ENCODE peak calls at places on chromosome 6, in eight cellular contexts. One of them, this sample, is unnamed.

GRCh38 chr6:160238786-160239751 is 19.6 kb downstream of the SLC22A2 start:
- DNase-seq in NCI-H345: no peak
- DNase-seq in HFFc6: no peak
- DNase-seq in stimulated activated CD8-positive, alpha-beta memory T cell treated with anti-CD3 and anti-CD28 coated beads, Interleukin-15, amount 100 ng/mL, for 48 hours: no peak
- DNase-seq in H54: no peak
- DNase-seq in NCI-H1417: no peak
- DNase-seq in HTR-8/SVneo: no peak
- DNase-seq in mucosa of gallbladder: peak
- DNase-seq in this sample: no peak

GRCh38 chr6:404685-405423 is 13.3 kb downstream of the IRF4 start:
- DNase-seq in H54: no peak
- DNase-seq in HFFc6: no peak
- DNase-seq in HTR-8/SVneo: no peak
- DNase-seq in mucosa of gallbladder: no peak
- DNase-seq in NCI-H345: no peak
- DNase-seq in NCI-H1417: no peak
- DNase-seq in stimulated activated CD8-positive, alpha-beta memory T cell treated with anti-CD3 and anti-CD28 coated beads, Interleukin-15, amount 100 ng/mL, for 48 hours: no peak
- DNase-seq in this sample: no peak

GRCh38 chr6:38262041-38262440 is 377.7 kb downstream of the BTBD9 start:
- DNase-seq in H54: peak
- DNase-seq in HFFc6: peak
- DNase-seq in NCI-H345: no peak
- DNase-seq in NCI-H1417: no peak
- DNase-seq in stimulated activated CD8-positive, alpha-beta memory T cell treated with anti-CD3 and anti-CD28 coated beads, Interleukin-15, amount 100 ng/mL, for 48 hours: no peak
- DNase-seq in mucosa of gallbladder: no peak
- DNase-seq in HTR-8/SVneo: peak
- DNase-seq in this sample: no peak

GRCh38 chr6:167005350-167006159 is 6.4 kb downstream of the CEP43 start:
- DNase-seq in H54: no peak
- DNase-seq in NCI-H345: peak
- DNase-seq in stimulated activated CD8-positive, alpha-beta memory T cell treated with anti-CD3 and anti-CD28 coated beads, Interleukin-15, amount 100 ng/mL, for 48 hours: no peak
- DNase-seq in HFFc6: no peak
- DNase-seq in HTR-8/SVneo: no peak
- DNase-seq in mucosa of gallbladder: no peak
- DNase-seq in NCI-H1417: no peak
- DNase-seq in this sample: no peak

GRCh38 chr6:129046526-129046925 is 163.6 kb downstream of the LAMA2 start:
- DNase-seq in HTR-8/SVneo: no peak
- DNase-seq in mucosa of gallbladder: no peak
- DNase-seq in H54: no peak
- DNase-seq in NCI-H1417: no peak
- DNase-seq in HFFc6: no peak
- DNase-seq in stimulated activated CD8-positive, alpha-beta memory T cell treated with anti-CD3 and anti-CD28 coated beads, Interleukin-15, amount 100 ng/mL, for 48 hours: no peak
- DNase-seq in NCI-H345: no peak
- DNase-seq in this sample: no peak

GRCh38 chr6:93366506-93366905 is 52.9 kb downstream of the EPHA7 start:
- DNase-seq in HFFc6: no peak
- DNase-seq in NCI-H1417: no peak
- DNase-seq in mucosa of gallbladder: no peak
- DNase-seq in NCI-H345: no peak
- DNase-seq in stimulated activated CD8-positive, alpha-beta memory T cell treated with anti-CD3 and anti-CD28 coated beads, Interleukin-15, amount 100 ng/mL, for 48 hours: no peak
- DNase-seq in H54: no peak
- DNase-seq in HTR-8/SVneo: no peak
- DNase-seq in this sample: no peak

GRCh38 chr6:44464527-44465310 is 77.2 kb downstream of the CDC5L start:
- DNase-seq in HFFc6: peak
- DNase-seq in NCI-H345: no peak
- DNase-seq in H54: peak
- DNase-seq in NCI-H1417: no peak
- DNase-seq in mucosa of gallbladder: peak
- DNase-seq in HTR-8/SVneo: peak
- DNase-seq in stimulated activated CD8-positive, alpha-beta memory T cell treated with anti-CD3 and anti-CD28 coated beads, Interleukin-15, amount 100 ng/mL, for 48 hours: no peak
- DNase-seq in this sample: no peak

GRCh38 chr6:111709615-111710398 is 104.1 kb upstream of the TRAF3IP2 start:
- DNase-seq in H54: peak
- DNase-seq in NCI-H345: peak
- DNase-seq in HTR-8/SVneo: peak
- DNase-seq in HFFc6: peak
- DNase-seq in NCI-H1417: peak
- DNase-seq in stimulated activated CD8-positive, alpha-beta memory T cell treated with anti-CD3 and anti-CD28 coated beads, Interleukin-15, amount 100 ng/mL, for 48 hours: no peak
- DNase-seq in mucosa of gallbladder: peak
- DNase-seq in this sample: peak

GRCh38 chr6:156618600-156619205 is 158.5 kb upstream of the ARID1B start:
- DNase-seq in HFFc6: no peak
- DNase-seq in HTR-8/SVneo: no peak
- DNase-seq in H54: no peak
- DNase-seq in NCI-H1417: peak
- DNase-seq in mucosa of gallbladder: no peak
- DNase-seq in stimulated activated CD8-positive, alpha-beta memory T cell treated with anti-CD3 and anti-CD28 coated beads, Interleukin-15, amount 100 ng/mL, for 48 hours: no peak
- DNase-seq in NCI-H345: peak
- DNase-seq in this sample: peak

GRCh38 chr6:137309078-137309762 is 90.0 kb upstream of the IFNGR1 start:
- DNase-seq in H54: peak
- DNase-seq in stimulated activated CD8-positive, alpha-beta memory T cell treated with anti-CD3 and anti-CD28 coated beads, Interleukin-15, amount 100 ng/mL, for 48 hours: no peak
- DNase-seq in NCI-H1417: no peak
- DNase-seq in HFFc6: peak
- DNase-seq in NCI-H345: peak
- DNase-seq in mucosa of gallbladder: peak
- DNase-seq in HTR-8/SVneo: peak
- DNase-seq in this sample: peak

GRCh38 chr6:31541059-31541657 is 645 bp downstream of the DDX39B start:
- DNase-seq in mucosa of gallbladder: no peak
- DNase-seq in HFFc6: no peak
- DNase-seq in NCI-H1417: peak
- DNase-seq in H54: no peak
- DNase-seq in NCI-H345: peak
- DNase-seq in HTR-8/SVneo: no peak
- DNase-seq in stimulated activated CD8-positive, alpha-beta memory T cell treated with anti-CD3 and anti-CD28 coated beads, Interleukin-15, amount 100 ng/mL, for 48 hours: peak
- DNase-seq in this sample: peak

GRCh38 chr6:68779366-68779765 is 144.3 kb downstream of the ADGRB3 start:
- DNase-seq in HFFc6: no peak
- DNase-seq in mucosa of gallbladder: no peak
- DNase-seq in HTR-8/SVneo: no peak
- DNase-seq in stimulated activated CD8-positive, alpha-beta memory T cell treated with anti-CD3 and anti-CD28 coated beads, Interleukin-15, amount 100 ng/mL, for 48 hours: no peak
- DNase-seq in NCI-H1417: no peak
- DNase-seq in NCI-H345: no peak
- DNase-seq in H54: no peak
- DNase-seq in this sample: no peak

GRCh38 chr6:12637960-12638641 is 78.5 kb upstream of the PHACTR1 start:
- DNase-seq in HFFc6: peak
- DNase-seq in NCI-H345: peak
- DNase-seq in NCI-H1417: peak
- DNase-seq in stimulated activated CD8-positive, alpha-beta memory T cell treated with anti-CD3 and anti-CD28 coated beads, Interleukin-15, amount 100 ng/mL, for 48 hours: peak
- DNase-seq in H54: peak
- DNase-seq in HTR-8/SVneo: peak
- DNase-seq in mucosa of gallbladder: peak
- DNase-seq in this sample: peak

GRCh38 chr6:113644861-113645575 is 212.1 kb upstream of the MARCKS start:
- DNase-seq in HTR-8/SVneo: peak
- DNase-seq in stimulated activated CD8-positive, alpha-beta memory T cell treated with anti-CD3 and anti-CD28 coated beads, Interleukin-15, amount 100 ng/mL, for 48 hours: no peak
- DNase-seq in mucosa of gallbladder: no peak
- DNase-seq in NCI-H345: no peak
- DNase-seq in H54: no peak
- DNase-seq in NCI-H1417: no peak
- DNase-seq in HFFc6: peak
- DNase-seq in this sample: no peak

GRCh38 chr6:158825951-158826306 is 6.8 kb upstream of the EZR start:
- DNase-seq in NCI-H345: no peak
- DNase-seq in HTR-8/SVneo: no peak
- DNase-seq in mucosa of gallbladder: no peak
- DNase-seq in stimulated activated CD8-positive, alpha-beta memory T cell treated with anti-CD3 and anti-CD28 coated beads, Interleukin-15, amount 100 ng/mL, for 48 hours: no peak
- DNase-seq in HFFc6: no peak
- DNase-seq in NCI-H1417: no peak
- DNase-seq in H54: no peak
- DNase-seq in this sample: no peak

GRCh38 chr6:17907467-17908229 is 79.8 kb downstream of the KIF13A start:
- DNase-seq in HTR-8/SVneo: peak
- DNase-seq in HFFc6: peak
- DNase-seq in stimulated activated CD8-positive, alpha-beta memory T cell treated with anti-CD3 and anti-CD28 coated beads, Interleukin-15, amount 100 ng/mL, for 48 hours: no peak
- DNase-seq in H54: peak
- DNase-seq in NCI-H345: no peak
- DNase-seq in NCI-H1417: no peak
- DNase-seq in mucosa of gallbladder: peak
- DNase-seq in this sample: peak

GRCh38 chr6:109867970-109868358 is 110.1 kb upstream of the GPR6 start:
- DNase-seq in HTR-8/SVneo: no peak
- DNase-seq in NCI-H1417: no peak
- DNase-seq in H54: no peak
- DNase-seq in mucosa of gallbladder: no peak
- DNase-seq in NCI-H345: no peak
- DNase-seq in stimulated activated CD8-positive, alpha-beta memory T cell treated with anti-CD3 and anti-CD28 coated beads, Interleukin-15, amount 100 ng/mL, for 48 hours: no peak
- DNase-seq in HFFc6: no peak
- DNase-seq in this sample: no peak

GRCh38 chr6:166712554-166713228 is 85.6 kb upstream of the RPS6KA2 start:
- DNase-seq in NCI-H1417: no peak
- DNase-seq in HTR-8/SVneo: no peak
- DNase-seq in NCI-H345: no peak
- DNase-seq in stimulated activated CD8-positive, alpha-beta memory T cell treated with anti-CD3 and anti-CD28 coated beads, Interleukin-15, amount 100 ng/mL, for 48 hours: no peak
- DNase-seq in mucosa of gallbladder: no peak
- DNase-seq in HFFc6: no peak
- DNase-seq in H54: no peak
- DNase-seq in this sample: no peak

GRCh38 chr6:107344383-107344782 is 115.0 kb downstream of the PDSS2 start:
- DNase-seq in HFFc6: no peak
- DNase-seq in NCI-H345: no peak
- DNase-seq in stimulated activated CD8-positive, alpha-beta memory T cell treated with anti-CD3 and anti-CD28 coated beads, Interleukin-15, amount 100 ng/mL, for 48 hours: no peak
- DNase-seq in mucosa of gallbladder: no peak
- DNase-seq in H54: no peak
- DNase-seq in NCI-H1417: no peak
- DNase-seq in HTR-8/SVneo: no peak
- DNase-seq in this sample: peak

GRCh38 chr6:161139766-161140553 is 133.9 kb downstream of the AGPAT4 start:
- DNase-seq in stimulated activated CD8-positive, alpha-beta memory T cell treated with anti-CD3 and anti-CD28 coated beads, Interleukin-15, amount 100 ng/mL, for 48 hours: no peak
- DNase-seq in NCI-H1417: no peak
- DNase-seq in HTR-8/SVneo: no peak
- DNase-seq in HFFc6: no peak
- DNase-seq in H54: no peak
- DNase-seq in mucosa of gallbladder: no peak
- DNase-seq in NCI-H345: peak
- DNase-seq in this sample: peak

GRCh38 chr6:101163611-101164010 is 229.9 kb upstream of the GRIK2 start:
- DNase-seq in mucosa of gallbladder: no peak
- DNase-seq in stimulated activated CD8-positive, alpha-beta memory T cell treated with anti-CD3 and anti-CD28 coated beads, Interleukin-15, amount 100 ng/mL, for 48 hours: no peak
- DNase-seq in HTR-8/SVneo: no peak
- DNase-seq in NCI-H345: peak
- DNase-seq in NCI-H1417: peak
- DNase-seq in H54: no peak
- DNase-seq in HFFc6: no peak
- DNase-seq in this sample: peak

GRCh38 chr6:159762681-159763293 is 942 bp downstream of the ACAT2 start:
- DNase-seq in HFFc6: no peak
- DNase-seq in NCI-H1417: no peak
- DNase-seq in mucosa of gallbladder: peak
- DNase-seq in HTR-8/SVneo: no peak
- DNase-seq in stimulated activated CD8-positive, alpha-beta memory T cell treated with anti-CD3 and anti-CD28 coated beads, Interleukin-15, amount 100 ng/mL, for 48 hours: no peak
- DNase-seq in NCI-H345: peak
- DNase-seq in H54: no peak
- DNase-seq in this sample: no peak

GRCh38 chr6:101614774-101615173 is 221.3 kb downstream of the GRIK2 start:
- DNase-seq in H54: no peak
- DNase-seq in mucosa of gallbladder: no peak
- DNase-seq in stimulated activated CD8-positive, alpha-beta memory T cell treated with anti-CD3 and anti-CD28 coated beads, Interleukin-15, amount 100 ng/mL, for 48 hours: no peak
- DNase-seq in NCI-H345: no peak
- DNase-seq in HFFc6: peak
- DNase-seq in NCI-H1417: no peak
- DNase-seq in HTR-8/SVneo: no peak
- DNase-seq in this sample: no peak

GRCh38 chr6:10478187-10479040 is 42.7 kb upstream of the GCNT2 start:
- DNase-seq in HTR-8/SVneo: peak
- DNase-seq in H54: peak
- DNase-seq in NCI-H1417: peak
- DNase-seq in HFFc6: peak
- DNase-seq in stimulated activated CD8-positive, alpha-beta memory T cell treated with anti-CD3 and anti-CD28 coated beads, Interleukin-15, amount 100 ng/mL, for 48 hours: no peak
- DNase-seq in NCI-H345: no peak
- DNase-seq in mucosa of gallbladder: no peak
- DNase-seq in this sample: peak

GRCh38 chr6:46876126-46876525 is 45.6 kb downstream of the ADGRF5 start:
- DNase-seq in H54: peak
- DNase-seq in HTR-8/SVneo: peak
- DNase-seq in stimulated activated CD8-positive, alpha-beta memory T cell treated with anti-CD3 and anti-CD28 coated beads, Interleukin-15, amount 100 ng/mL, for 48 hours: no peak
- DNase-seq in NCI-H1417: no peak
- DNase-seq in NCI-H345: peak
- DNase-seq in HFFc6: no peak
- DNase-seq in mucosa of gallbladder: peak
- DNase-seq in this sample: peak

GRCh38 chr6:138970159-138970558 is 17.9 kb downstream of the REPS1 start:
- DNase-seq in HFFc6: no peak
- DNase-seq in H54: no peak
- DNase-seq in stimulated activated CD8-positive, alpha-beta memory T cell treated with anti-CD3 and anti-CD28 coated beads, Interleukin-15, amount 100 ng/mL, for 48 hours: no peak
- DNase-seq in NCI-H1417: no peak
- DNase-seq in HTR-8/SVneo: no peak
- DNase-seq in mucosa of gallbladder: no peak
- DNase-seq in NCI-H345: no peak
- DNase-seq in this sample: no peak

GRCh38 chr6:43817192-43817591 is 47.2 kb downstream of the VEGFA start:
- DNase-seq in NCI-H345: no peak
- DNase-seq in stimulated activated CD8-positive, alpha-beta memory T cell treated with anti-CD3 and anti-CD28 coated beads, Interleukin-15, amount 100 ng/mL, for 48 hours: no peak
- DNase-seq in mucosa of gallbladder: no peak
- DNase-seq in NCI-H1417: no peak
- DNase-seq in HFFc6: peak
- DNase-seq in HTR-8/SVneo: peak
- DNase-seq in H54: peak
- DNase-seq in this sample: no peak

GRCh38 chr6:5173862-5174643 is 86.7 kb downstream of the LYRM4 start:
- DNase-seq in NCI-H345: no peak
- DNase-seq in HFFc6: no peak
- DNase-seq in mucosa of gallbladder: no peak
- DNase-seq in stimulated activated CD8-positive, alpha-beta memory T cell treated with anti-CD3 and anti-CD28 coated beads, Interleukin-15, amount 100 ng/mL, for 48 hours: peak
- DNase-seq in NCI-H1417: peak
- DNase-seq in HTR-8/SVneo: no peak
- DNase-seq in H54: no peak
- DNase-seq in this sample: peak

GRCh38 chr6:77034161-77034560 is 429.1 kb downstream of the HTR1B start:
- DNase-seq in NCI-H345: no peak
- DNase-seq in mucosa of gallbladder: no peak
- DNase-seq in H54: peak
- DNase-seq in NCI-H1417: no peak
- DNase-seq in HFFc6: peak
- DNase-seq in stimulated activated CD8-positive, alpha-beta memory T cell treated with anti-CD3 and anti-CD28 coated beads, Interleukin-15, amount 100 ng/mL, for 48 hours: no peak
- DNase-seq in HTR-8/SVneo: peak
- DNase-seq in this sample: no peak

This sample was measured in NCI-H2171 treated with DMSO at 0.1 percent for 48 hours.